ENCODE peak calls at places on chromosome X, in eight cellular contexts. One of them, this sample, is unnamed.

GRCh38 chrX:153444333-153445011 is 1.4 kb downstream of the TREX2 start:
- DNase-seq in H9: no peak
- DNase-seq in GM10248: no peak
- DNase-seq in AG10803: no peak
- DNase-seq in type B pancreatic cell: no peak
- DNase-seq in lower leg skin: no peak
- DNase-seq in body of pancreas: no peak
- DNase-seq in AG09309: no peak
- DNase-seq in this sample: no peak

GRCh38 chrX:109660756-109661155 is 35.8 kb upstream of the KCNE5 start:
- DNase-seq in H9: no peak
- DNase-seq in GM10248: no peak
- DNase-seq in AG10803: no peak
- DNase-seq in type B pancreatic cell: no peak
- DNase-seq in lower leg skin: no peak
- DNase-seq in body of pancreas: no peak
- DNase-seq in AG09309: no peak
- DNase-seq in this sample: no peak

GRCh38 chrX:18210470-18210869 is 10.2 kb downstream of the BEND2 start:
- DNase-seq in H9: no peak
- DNase-seq in GM10248: no peak
- DNase-seq in AG10803: peak; percentile 1
- DNase-seq in type B pancreatic cell: no peak
- DNase-seq in lower leg skin: no peak
- DNase-seq in body of pancreas: no peak
- DNase-seq in AG09309: no peak
- DNase-seq in this sample: no peak

GRCh38 chrX:119482497-119483480 is 14.5 kb downstream of the SLC25A5 start:
- DNase-seq in H9: peak; percentile 76
- DNase-seq in GM10248: peak; percentile 74
- DNase-seq in AG10803: peak; percentile 52
- DNase-seq in type B pancreatic cell: peak; percentile 74
- DNase-seq in lower leg skin: peak; percentile 89
- DNase-seq in body of pancreas: peak; percentile 64
- DNase-seq in AG09309: no peak
- DNase-seq in this sample: peak; percentile 48

GRCh38 chrX:1455948-1456280 is 3.2 kb upstream of the ASMTL start:
- DNase-seq in H9: peak; percentile 12
- DNase-seq in GM10248: no peak
- DNase-seq in AG10803: no peak
- DNase-seq in type B pancreatic cell: peak; percentile 37
- DNase-seq in lower leg skin: peak; percentile 56
- DNase-seq in body of pancreas: no peak
- DNase-seq in AG09309: no peak
- DNase-seq in this sample: no peak

GRCh38 chrX:46653482-46653881 is 79.9 kb downstream of the CHST7 start:
- DNase-seq in H9: peak; percentile 63
- DNase-seq in GM10248: no peak
- DNase-seq in AG10803: no peak
- DNase-seq in type B pancreatic cell: no peak
- DNase-seq in lower leg skin: no peak
- DNase-seq in body of pancreas: no peak
- DNase-seq in AG09309: no peak
- DNase-seq in this sample: no peak

GRCh38 chrX:69388526-69388925 is 115.6 kb upstream of the NALF2 start:
- DNase-seq in H9: no peak
- DNase-seq in GM10248: no peak
- DNase-seq in AG10803: peak; percentile 4
- DNase-seq in type B pancreatic cell: no peak
- DNase-seq in lower leg skin: no peak
- DNase-seq in body of pancreas: no peak
- DNase-seq in AG09309: no peak
- DNase-seq in this sample: no peak

GRCh38 chrX:137031039-137031438 is 2.8 kb downstream of the GPR101 start:
- DNase-seq in H9: no peak
- DNase-seq in GM10248: no peak
- DNase-seq in AG10803: no peak
- DNase-seq in type B pancreatic cell: no peak
- DNase-seq in lower leg skin: no peak
- DNase-seq in body of pancreas: no peak
- DNase-seq in AG09309: no peak
- DNase-seq in this sample: no peak

GRCh38 chrX:42398967-42399631 is 378.9 kb downstream of the PPP1R2C start:
- DNase-seq in H9: no peak
- DNase-seq in GM10248: no peak
- DNase-seq in AG10803: no peak
- DNase-seq in type B pancreatic cell: no peak
- DNase-seq in lower leg skin: no peak
- DNase-seq in body of pancreas: no peak
- DNase-seq in AG09309: no peak
- DNase-seq in this sample: no peak

GRCh38 chrX:38664285-38664684 is 102.9 kb downstream of the TSPAN7 start:
- DNase-seq in H9: no peak
- DNase-seq in GM10248: no peak
- DNase-seq in AG10803: peak; percentile 36
- DNase-seq in type B pancreatic cell: no peak
- DNase-seq in lower leg skin: no peak
- DNase-seq in body of pancreas: peak; percentile 18
- DNase-seq in AG09309: peak; percentile 13
- DNase-seq in this sample: no peak

GRCh38 chrX:53288173-53288572 is 6.8 kb upstream of the IQSEC2 start:
- DNase-seq in H9: peak; percentile 60
- DNase-seq in GM10248: no peak
- DNase-seq in AG10803: no peak
- DNase-seq in type B pancreatic cell: no peak
- DNase-seq in lower leg skin: no peak
- DNase-seq in body of pancreas: peak; percentile 25
- DNase-seq in AG09309: no peak
- DNase-seq in this sample: no peak

GRCh38 chrX:29419774-29420553 is 795.4 kb upstream of the MAGEB2 start:
- DNase-seq in H9: no peak
- DNase-seq in GM10248: no peak
- DNase-seq in AG10803: no peak
- DNase-seq in type B pancreatic cell: no peak
- DNase-seq in lower leg skin: no peak
- DNase-seq in body of pancreas: no peak
- DNase-seq in AG09309: no peak
- DNase-seq in this sample: no peak

GRCh38 chrX:20116575-20117240 is at the start of gene MAP7D2:
- DNase-seq in H9: peak; percentile 31
- DNase-seq in GM10248: no peak
- DNase-seq in AG10803: no peak
- DNase-seq in type B pancreatic cell: no peak
- DNase-seq in lower leg skin: no peak
- DNase-seq in body of pancreas: no peak
- DNase-seq in AG09309: no peak
- DNase-seq in this sample: no peak

GRCh38 chrX:28848707-28849106 is 261.5 kb downstream of the IL1RAPL1 start:
- DNase-seq in H9: no peak
- DNase-seq in GM10248: no peak
- DNase-seq in AG10803: no peak
- DNase-seq in type B pancreatic cell: no peak
- DNase-seq in lower leg skin: no peak
- DNase-seq in body of pancreas: no peak
- DNase-seq in AG09309: no peak
- DNase-seq in this sample: no peak

GRCh38 chrX:37423864-37424569 is 74.9 kb downstream of the PRRG1 start:
- DNase-seq in H9: no peak
- DNase-seq in GM10248: no peak
- DNase-seq in AG10803: peak; percentile 39
- DNase-seq in type B pancreatic cell: no peak
- DNase-seq in lower leg skin: no peak
- DNase-seq in body of pancreas: no peak
- DNase-seq in AG09309: no peak
- DNase-seq in this sample: no peak

GRCh38 chrX:111483140-111483539 is 28.3 kb upstream of the SERTM2 start:
- DNase-seq in H9: no peak
- DNase-seq in GM10248: no peak
- DNase-seq in AG10803: no peak
- DNase-seq in type B pancreatic cell: no peak
- DNase-seq in lower leg skin: no peak
- DNase-seq in body of pancreas: no peak
- DNase-seq in AG09309: no peak
- DNase-seq in this sample: no peak

GRCh38 chrX:150574824-150575409 is 6.5 kb downstream of the MTM1 start:
- DNase-seq in H9: no peak
- DNase-seq in GM10248: peak; percentile 19
- DNase-seq in AG10803: no peak
- DNase-seq in type B pancreatic cell: no peak
- DNase-seq in lower leg skin: no peak
- DNase-seq in body of pancreas: no peak
- DNase-seq in AG09309: no peak
- DNase-seq in this sample: no peak

GRCh38 chrX:116862340-116862739 is 399.6 kb upstream of the CT83 start:
- DNase-seq in H9: no peak
- DNase-seq in GM10248: no peak
- DNase-seq in AG10803: no peak
- DNase-seq in type B pancreatic cell: no peak
- DNase-seq in lower leg skin: peak; percentile 70
- DNase-seq in body of pancreas: no peak
- DNase-seq in AG09309: no peak
- DNase-seq in this sample: no peak

GRCh38 chrX:6225307-6226052 is 3.2 kb downstream of the NLGN4X start:
- DNase-seq in H9: no peak
- DNase-seq in GM10248: no peak
- DNase-seq in AG10803: no peak
- DNase-seq in type B pancreatic cell: no peak
- DNase-seq in lower leg skin: no peak
- DNase-seq in body of pancreas: no peak
- DNase-seq in AG09309: no peak
- DNase-seq in this sample: no peak

GRCh38 chrX:15050395-15050794 is 177.2 kb downstream of the MOSPD2 start:
- DNase-seq in H9: no peak
- DNase-seq in GM10248: no peak
- DNase-seq in AG10803: no peak
- DNase-seq in type B pancreatic cell: no peak
- DNase-seq in lower leg skin: no peak
- DNase-seq in body of pancreas: no peak
- DNase-seq in AG09309: no peak
- DNase-seq in this sample: no peak
- TF ChIP-seq CTCF in H9: peak; percentile 33
- TF ChIP-seq CTCF in GM10248: no peak
- TF ChIP-seq CTCF in AG10803: no peak
- TF ChIP-seq CTCF in type B pancreatic cell: no peak
- TF ChIP-seq CTCF in lower leg skin: no peak
- TF ChIP-seq CTCF in body of pancreas: no peak
- TF ChIP-seq CTCF in AG09309: no peak
- TF ChIP-seq CTCF in this sample: no peak

GRCh38 chrX:45515262-45516215 is 314.9 kb upstream of the DIPK2B start:
- DNase-seq in H9: no peak
- DNase-seq in GM10248: peak; percentile 10
- DNase-seq in AG10803: peak; percentile 96
- DNase-seq in type B pancreatic cell: no peak
- DNase-seq in lower leg skin: peak; percentile 90
- DNase-seq in body of pancreas: peak; percentile 86
- DNase-seq in AG09309: peak; percentile 93
- DNase-seq in this sample: no peak
- TF ChIP-seq CTCF in H9: peak; percentile 67
- TF ChIP-seq CTCF in GM10248: peak; percentile 15
- TF ChIP-seq CTCF in AG10803: peak; percentile 74
- TF ChIP-seq CTCF in type B pancreatic cell: peak; percentile 68
- TF ChIP-seq CTCF in lower leg skin: no peak
- TF ChIP-seq CTCF in body of pancreas: peak; percentile 27
- TF ChIP-seq CTCF in AG09309: peak; percentile 80
- TF ChIP-seq CTCF in this sample: peak; percentile 50

DNA sequence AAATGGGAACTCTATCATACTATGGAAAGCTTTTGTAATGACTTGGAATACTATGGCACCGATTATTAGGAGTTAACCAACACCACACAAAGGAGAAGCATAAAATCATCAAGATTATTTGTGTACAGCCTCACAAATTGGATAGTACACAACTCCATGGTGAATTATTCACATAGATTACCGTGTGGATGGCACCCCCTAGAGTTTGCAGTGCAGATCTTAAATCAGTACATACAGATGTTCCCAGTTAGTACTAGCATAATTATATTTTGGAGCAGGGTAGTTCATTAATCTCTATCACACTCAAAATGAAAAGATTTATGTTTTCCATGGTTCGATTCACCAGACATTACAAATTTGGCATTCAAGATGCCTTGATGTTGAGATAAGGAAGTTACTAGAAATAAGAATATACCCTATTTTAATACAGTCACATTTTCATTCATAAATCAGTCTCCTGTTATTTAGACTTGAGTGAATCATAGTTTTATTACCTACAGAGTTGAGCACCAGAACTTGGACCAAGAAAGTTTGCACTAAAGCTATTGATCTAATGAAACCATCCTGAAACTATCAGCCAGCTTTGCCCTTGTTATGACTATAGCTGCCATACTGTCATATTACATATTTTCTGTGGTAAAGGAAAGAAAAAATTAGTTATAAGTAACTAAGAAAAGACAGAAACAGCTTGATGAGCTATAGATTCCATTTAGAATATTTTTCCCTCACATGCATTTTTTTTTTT is 531.8 kb downstream of the GLUD2 start:
- DNase-seq in H9: no peak
- DNase-seq in GM10248: no peak
- DNase-seq in AG10803: peak; percentile 1
- DNase-seq in type B pancreatic cell: no peak
- DNase-seq in lower leg skin: no peak
- DNase-seq in body of pancreas: no peak
- DNase-seq in AG09309: no peak
- DNase-seq in this sample: no peak
- TF ChIP-seq CTCF in H9: peak; percentile 41
- TF ChIP-seq CTCF in GM10248: peak; percentile 33
- TF ChIP-seq CTCF in AG10803: peak; percentile 38
- TF ChIP-seq CTCF in type B pancreatic cell: peak; percentile 67
- TF ChIP-seq CTCF in lower leg skin: no peak
- TF ChIP-seq CTCF in body of pancreas: no peak
- TF ChIP-seq CTCF in AG09309: peak; percentile 21
- TF ChIP-seq CTCF in this sample: peak; percentile 58

DNA sequence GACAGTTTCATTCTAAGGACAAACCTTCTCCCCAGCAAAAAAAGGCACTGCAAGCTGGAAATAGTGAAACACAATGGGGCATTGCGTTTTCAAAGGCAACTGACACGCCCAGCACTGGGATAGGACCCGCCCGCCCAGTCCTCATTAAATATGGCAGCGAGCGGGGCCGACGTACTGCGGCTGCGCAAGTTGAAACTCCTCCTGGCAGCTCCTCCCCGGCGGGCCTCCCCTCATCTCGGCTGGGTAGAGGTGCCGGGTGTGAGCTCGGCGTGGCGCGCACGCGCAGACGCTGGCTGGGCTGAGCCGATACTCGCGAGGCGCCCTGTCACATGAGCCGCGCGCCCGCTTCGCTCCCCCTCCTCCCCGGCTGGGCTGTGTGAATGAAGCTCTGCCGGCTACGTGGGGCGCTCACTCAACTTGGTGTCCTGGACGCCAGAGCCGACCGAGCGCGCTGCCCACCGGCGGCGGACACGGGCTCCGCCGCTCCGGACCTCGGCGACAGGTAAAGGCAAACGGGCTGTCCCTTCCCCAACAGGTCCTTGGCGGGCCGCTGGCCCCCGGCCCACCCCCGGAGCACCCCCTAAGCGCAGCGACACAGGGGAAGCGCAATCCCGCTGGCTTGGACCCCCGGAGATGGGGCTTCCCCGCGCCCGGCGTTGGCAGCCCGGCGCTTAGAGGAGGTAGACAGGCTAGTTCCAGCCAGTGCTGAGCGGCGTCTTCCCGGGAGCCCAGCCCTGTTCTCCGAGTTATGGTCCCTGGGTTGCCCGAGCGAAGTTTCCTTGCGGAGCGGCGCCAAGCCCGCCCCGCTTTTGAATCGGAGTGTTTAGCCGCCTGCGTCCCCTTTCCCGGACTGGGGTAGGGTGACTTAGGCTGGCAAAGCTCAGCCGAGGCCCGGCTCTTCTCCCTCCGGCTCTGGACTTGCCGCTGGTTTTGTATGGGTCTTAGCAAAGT is at the start of gene CLCN5:
- DNase-seq in H9: peak; percentile 96
- DNase-seq in GM10248: peak; percentile 93
- DNase-seq in AG10803: peak; percentile 91
- DNase-seq in type B pancreatic cell: peak; percentile 95
- DNase-seq in lower leg skin: peak; percentile 99
- DNase-seq in body of pancreas: peak; percentile 98
- DNase-seq in AG09309: peak; percentile 68
- DNase-seq in this sample: peak; percentile 88
- TF ChIP-seq CTCF in H9: no peak
- TF ChIP-seq CTCF in GM10248: no peak
- TF ChIP-seq CTCF in AG10803: no peak
- TF ChIP-seq CTCF in type B pancreatic cell: no peak
- TF ChIP-seq CTCF in lower leg skin: no peak
- TF ChIP-seq CTCF in body of pancreas: no peak
- TF ChIP-seq CTCF in AG09309: no peak
- TF ChIP-seq CTCF in this sample: no peak